ENCODE peak calls at places on chromosomes 4 and X, in seven cellular contexts. L is HCT116, P is K562, C is endothelial cell of umbilical vein, N is HepG2, B is DND-41, F is H1. W is an unnamed sample.
A peak's percentile ranks its signal among the peaks of the same experiment; 100 is the strongest.

GRCh38 chr4:73883306-73883705 is 14.1 kb downstream of the CXCL1 start:
- DNase-seq in C (peak; percentile 25), F (no peak), N (no peak), P (no peak), L (no peak), B (peak; percentile 43), W (no peak)

GRCh38 chrX:17024896-17025295 is 78.4 kb downstream of the REPS2 start:
- DNase-seq in B (peak; percentile 4), L (no peak), N (peak; percentile 7), C (no peak), F (peak; percentile 38), P (no peak), W (no peak)

GRCh38 chrX:40278340-40279090 is 180.8 kb upstream of the BCOR start:
- DNase-seq in C (no peak), L (no peak), P (no peak), B (peak; percentile 56), N (no peak), F (no peak), W (no peak)

GRCh38 chr4:177008836-177009501 is 216.2 kb upstream of the VEGFC start:
- DNase-seq in P (no peak), F (no peak), B (no peak), C (no peak), L (no peak), N (no peak), W (no peak)

GRCh38 chr4:20030108-20030507 is 221.6 kb upstream of the SLIT2 start:
- DNase-seq in N (no peak), C (no peak), P (no peak), B (no peak), L (no peak), F (no peak), W (no peak)

GRCh38 chr4:105296672-105297071 is 150.0 kb downstream of the TET2 start:
- DNase-seq in N (no peak), C (no peak), L (no peak), B (no peak), F (no peak), P (no peak), W (no peak)

GRCh38 chrX:46710425-46710824 is 48.5 kb downstream of the SLC9A7 start:
- DNase-seq in C (no peak), B (no peak), L (no peak), P (no peak), N (peak; percentile 0), F (no peak), W (peak; percentile 61)

GRCh38 chr4:48602222-48602621 is 112.2 kb downstream of the ZAR1 start:
- DNase-seq in F (no peak), L (no peak), B (no peak), P (no peak), N (no peak), C (no peak), W (no peak)

GRCh38 chr4:24980064-24980690 is 50.6 kb downstream of the LGI2 start:
- DNase-seq in F (peak; percentile 67), N (peak; percentile 33), B (peak; percentile 54), C (peak; percentile 90), P (peak; percentile 70), L (peak; percentile 61), W (peak; percentile 39)

GRCh38 chrX:42188730-42189129 is 265.4 kb upstream of the CASK start:
- DNase-seq in C (no peak), B (no peak), N (no peak), F (no peak), P (no peak), L (no peak), W (no peak)

GRCh38 chrX:45035071-45035470 is 162.1 kb downstream of the KDM6A start:
- DNase-seq in C (no peak), B (no peak), N (no peak), F (no peak), P (no peak), L (no peak), W (peak; percentile 38)

GRCh38 chr4:74117024-74117534 is 18.1 kb upstream of the CXCL2 start:
- DNase-seq in N (peak; percentile 40), C (peak; percentile 99), P (no peak), B (no peak), L (peak; percentile 73), F (no peak), W (peak; percentile 62)

GRCh38 chr4:120692964-120693363 is 229.6 kb downstream of the PRDM5 start:
- DNase-seq in B (no peak), N (peak; percentile 38), L (peak; percentile 29), F (no peak), C (peak; percentile 90), P (no peak), W (peak; percentile 3)

GRCh38 chrX:46989548-46989947 is 77.3 kb downstream of the JADE3 start:
- DNase-seq in P (no peak), B (no peak), N (no peak), F (no peak), L (no peak), C (no peak), W (no peak)

GRCh38 chrX:70172226-70172625 is 5.1 kb upstream of the DGAT2L6 start:
- DNase-seq in N (no peak), B (no peak), F (no peak), P (no peak), C (no peak), L (no peak), W (no peak)

GRCh38 chr4:62225972-62226371 is 1025.8 kb downstream of the ADGRL3 start:
- DNase-seq in N (no peak), P (no peak), F (no peak), B (no peak), L (no peak), C (no peak), W (no peak)

GRCh38 chr4:25580633-25581467 is 74.8 kb upstream of the SLC34A2 start:
- DNase-seq in L (no peak), B (no peak), N (peak; percentile 16), C (no peak), P (no peak), F (no peak), W (no peak)

GRCh38 chr4:23878912-23879732 is 10.7 kb downstream of the PPARGC1A start:
- DNase-seq in P (no peak), B (no peak), L (no peak), C (no peak), F (no peak), N (no peak), W (no peak)

GRCh38 chr4:152316969-152317368 is 218.9 kb downstream of the FBXW7 start:
- DNase-seq in B (no peak), P (no peak), F (no peak), C (no peak), L (no peak), N (no peak), W (no peak)

DNA sequence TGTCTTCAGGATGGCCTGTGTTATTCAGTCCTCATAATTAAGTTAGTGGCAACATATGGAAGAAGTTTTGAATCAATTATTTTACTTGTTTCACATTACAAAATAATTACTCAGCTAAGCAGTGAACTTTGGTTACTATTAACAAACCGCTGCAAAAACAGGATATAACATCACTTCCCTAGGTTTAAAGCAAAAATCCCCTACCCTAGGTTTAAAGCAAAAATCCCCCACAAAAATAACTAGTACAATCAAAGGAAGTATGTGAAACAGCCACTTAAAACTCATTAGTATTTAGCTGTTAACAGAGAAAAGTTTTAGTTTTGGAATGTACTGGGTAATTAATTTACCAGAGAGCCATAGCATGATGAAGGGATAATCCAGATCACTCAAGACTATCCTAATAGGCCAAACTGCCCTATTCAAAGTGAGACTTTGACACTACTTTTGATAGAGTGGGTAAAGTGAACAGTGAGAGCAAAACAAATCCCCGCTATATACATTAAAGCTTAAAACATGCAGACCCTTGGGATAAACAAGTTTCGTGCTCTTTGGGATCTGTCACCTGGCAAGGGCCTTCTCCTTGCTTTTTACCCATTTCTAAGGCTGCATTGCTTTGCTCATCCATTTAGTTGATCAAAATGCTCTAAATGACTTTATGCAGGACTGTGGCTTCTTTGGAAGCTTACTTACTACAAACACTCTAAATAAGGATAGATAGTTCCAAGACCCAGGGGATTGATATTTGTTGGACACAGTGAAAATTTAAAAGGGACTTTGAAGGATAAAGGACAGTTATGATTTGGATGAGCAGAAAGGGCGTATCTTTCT is 36.4 kb upstream of the GPR174 start:
- DNase-seq in L (no peak), N (no peak), C (peak; percentile 37), P (no peak), F (no peak), B (no peak), W (no peak)
- H3K27ac ChIP-seq in L (no peak overlapping the region), N (no peak overlapping the region), C (peak overlapping the region; percentile 73), P (no peak overlapping the region), F (no peak overlapping the region), B (no peak overlapping the region), W (no peak overlapping the region)

GRCh38 chr4:147984065-147984777 is 252.3 kb downstream of the ARHGAP10 start:
- DNase-seq in C (peak; percentile 63), F (peak; percentile 67), L (peak; percentile 13), B (peak; percentile 29), P (peak; percentile 74), N (peak; percentile 38), W (no peak)
- TF ChIP-seq EZH2 in C (no peak), F (no peak), L (no peak), B (no peak), P (no peak), N (no peak), W (no peak)

GRCh38 chr4:27001398-27002164 is 140.9 kb downstream of the STIM2 start:
- DNase-seq in B (no peak), F (no peak), C (no peak), P (no peak), L (no peak), N (no peak), W (no peak)
- H3K27ac ChIP-seq in B (no peak overlapping the region), F (no peak overlapping the region), C (no peak overlapping the region), P (no peak overlapping the region), L (no peak overlapping the region), N (no peak overlapping the region), W (no peak overlapping the region)

GRCh38 chrX:125205084-125205917 is 114.4 kb upstream of the TEX13C start:
- DNase-seq in N (no peak), L (no peak), P (no peak), F (peak; percentile 57), C (no peak), B (no peak), W (no peak)

GRCh38 chrX:125202486-125203378 is 116.9 kb upstream of the TEX13C start:
- DNase-seq in B (no peak), C (no peak), F (peak; percentile 48), P (no peak), N (no peak), L (no peak), W (peak; percentile 18)

GRCh38 chrX:125203379-125203736 is 116.3 kb upstream of the TEX13C start:
- DNase-seq in L (no peak), B (no peak), N (no peak), P (no peak), F (peak; percentile 61), C (no peak), W (peak; percentile 15)

GRCh38 chrX:125205918-125206665 is 113.6 kb upstream of the TEX13C start:
- DNase-seq in F (peak; percentile 45), B (no peak), L (no peak), P (no peak), N (no peak), C (no peak), W (no peak)

GRCh38 chrX:125203737-125204578 is 115.7 kb upstream of the TEX13C start:
- DNase-seq in B (no peak), L (no peak), N (no peak), P (no peak), C (no peak), F (no peak), W (no peak)
- TF ChIP-seq EZH2 in B (no peak), L (no peak), N (no peak), P (no peak), C (no peak), F (peak; percentile 7), W (no peak)

GRCh38 chr4:185782523-185782922 is 29.5 kb downstream of the SORBS2 start:
- DNase-seq in F (no peak), N (peak; percentile 76), L (no peak), P (peak; percentile 11), C (peak; percentile 58), B (no peak), W (peak; percentile 75)
- H3K27ac ChIP-seq in F (no peak overlapping the region), N (no peak overlapping the region), L (no peak overlapping the region), P (no peak overlapping the region), C (peak overlapping the region; percentile 30), B (no peak overlapping the region), W (no peak overlapping the region)

GRCh38 chrX:137565921-137566745 is at the start of gene ZIC3:
- DNase-seq in L (no peak), C (peak; percentile 25), N (no peak), P (no peak), B (no peak), F (peak; percentile 84), W (no peak)
- TF ChIP-seq EZH2 in L (no peak), C (no peak), N (no peak), P (no peak), B (no peak), F (no peak), W (no peak)

W was measured in PC-9.